ENCODE peak calls at places on chromosomes 13 and 19, in ten cellular contexts. One of them, this sample, is unnamed.

GRCh38 chr19:5972355-5972731 is 5.6 kb downstream of the RANBP3 start:
- DNase-seq in H54: no peak
- DNase-seq in pancreas: no peak
- DNase-seq in adipocyte: no peak
- DNase-seq in endothelial cell: no peak
- DNase-seq in activated T-helper 1 cell treated with anti-CD3 and anti-CD28 coated beads, Interleukin-2, amount 50 U/mL, for 16 hours: no peak
- DNase-seq in endothelial cell of umbilical vein: no peak
- DNase-seq in naive thymus-derived CD4-positive, alpha-beta T cell: no peak
- DNase-seq in T-helper 17 cell: no peak
- DNase-seq in left ventricle myocardium inferior: no peak
- DNase-seq in this sample: no peak

GRCh38 chr13:42973581-42973980 is 18.5 kb downstream of the EPSTI1 start:
- DNase-seq in H54: no peak
- DNase-seq in pancreas: no peak
- DNase-seq in adipocyte: no peak
- DNase-seq in endothelial cell: no peak
- DNase-seq in activated T-helper 1 cell treated with anti-CD3 and anti-CD28 coated beads, Interleukin-2, amount 50 U/mL, for 16 hours: no peak
- DNase-seq in endothelial cell of umbilical vein: no peak
- DNase-seq in naive thymus-derived CD4-positive, alpha-beta T cell: no peak
- DNase-seq in T-helper 17 cell: no peak
- DNase-seq in left ventricle myocardium inferior: no peak
- DNase-seq in this sample: no peak

GRCh38 chr19:2391118-2391725 is 31.2 kb downstream of the TMPRSS9 start:
- DNase-seq in H54: peak
- DNase-seq in pancreas: no peak
- DNase-seq in adipocyte: peak
- DNase-seq in endothelial cell: peak
- DNase-seq in activated T-helper 1 cell treated with anti-CD3 and anti-CD28 coated beads, Interleukin-2, amount 50 U/mL, for 16 hours: peak
- DNase-seq in endothelial cell of umbilical vein: peak
- DNase-seq in naive thymus-derived CD4-positive, alpha-beta T cell: peak
- DNase-seq in T-helper 17 cell: no peak
- DNase-seq in left ventricle myocardium inferior: no peak
- DNase-seq in this sample: no peak

GRCh38 chr19:52028027-52028779 is at the start of gene ZNF614:
- DNase-seq in H54: peak
- DNase-seq in pancreas: peak
- DNase-seq in adipocyte: peak
- DNase-seq in endothelial cell: peak
- DNase-seq in activated T-helper 1 cell treated with anti-CD3 and anti-CD28 coated beads, Interleukin-2, amount 50 U/mL, for 16 hours: peak
- DNase-seq in endothelial cell of umbilical vein: peak
- DNase-seq in naive thymus-derived CD4-positive, alpha-beta T cell: peak
- DNase-seq in T-helper 17 cell: peak
- DNase-seq in left ventricle myocardium inferior: peak
- DNase-seq in this sample: peak

GRCh38 chr13:99277629-99278028 is 19.4 kb upstream of the GPR18 start:
- DNase-seq in H54: no peak
- DNase-seq in pancreas: no peak
- DNase-seq in adipocyte: no peak
- DNase-seq in endothelial cell: no peak
- DNase-seq in activated T-helper 1 cell treated with anti-CD3 and anti-CD28 coated beads, Interleukin-2, amount 50 U/mL, for 16 hours: no peak
- DNase-seq in endothelial cell of umbilical vein: no peak
- DNase-seq in naive thymus-derived CD4-positive, alpha-beta T cell: no peak
- DNase-seq in T-helper 17 cell: no peak
- DNase-seq in left ventricle myocardium inferior: no peak
- DNase-seq in this sample: no peak

GRCh38 chr13:67619346-67619745 is 389.2 kb upstream of the PCDH9 start:
- DNase-seq in H54: no peak
- DNase-seq in pancreas: no peak
- DNase-seq in adipocyte: peak
- DNase-seq in endothelial cell: no peak
- DNase-seq in activated T-helper 1 cell treated with anti-CD3 and anti-CD28 coated beads, Interleukin-2, amount 50 U/mL, for 16 hours: no peak
- DNase-seq in endothelial cell of umbilical vein: no peak
- DNase-seq in naive thymus-derived CD4-positive, alpha-beta T cell: no peak
- DNase-seq in T-helper 17 cell: no peak
- DNase-seq in left ventricle myocardium inferior: no peak
- DNase-seq in this sample: no peak

GRCh38 chr19:29277107-29277506 is 64.2 kb upstream of the UQCRFS1 start:
- DNase-seq in H54: peak
- DNase-seq in pancreas: no peak
- DNase-seq in adipocyte: no peak
- DNase-seq in endothelial cell: no peak
- DNase-seq in activated T-helper 1 cell treated with anti-CD3 and anti-CD28 coated beads, Interleukin-2, amount 50 U/mL, for 16 hours: peak
- DNase-seq in endothelial cell of umbilical vein: no peak
- DNase-seq in naive thymus-derived CD4-positive, alpha-beta T cell: peak
- DNase-seq in T-helper 17 cell: peak
- DNase-seq in left ventricle myocardium inferior: no peak
- DNase-seq in this sample: no peak

GRCh38 chr19:4086336-4086953 is 19.7 kb upstream of the ZBTB7A start:
- DNase-seq in H54: no peak
- DNase-seq in pancreas: no peak
- DNase-seq in adipocyte: no peak
- DNase-seq in endothelial cell: no peak
- DNase-seq in activated T-helper 1 cell treated with anti-CD3 and anti-CD28 coated beads, Interleukin-2, amount 50 U/mL, for 16 hours: no peak
- DNase-seq in endothelial cell of umbilical vein: no peak
- DNase-seq in naive thymus-derived CD4-positive, alpha-beta T cell: no peak
- DNase-seq in T-helper 17 cell: no peak
- DNase-seq in left ventricle myocardium inferior: no peak
- DNase-seq in this sample: no peak

GRCh38 chr13:35165205-35165604 is 223.1 kb downstream of the NBEA start:
- DNase-seq in H54: no peak
- DNase-seq in pancreas: no peak
- DNase-seq in adipocyte: peak
- DNase-seq in endothelial cell: no peak
- DNase-seq in activated T-helper 1 cell treated with anti-CD3 and anti-CD28 coated beads, Interleukin-2, amount 50 U/mL, for 16 hours: no peak
- DNase-seq in endothelial cell of umbilical vein: no peak
- DNase-seq in naive thymus-derived CD4-positive, alpha-beta T cell: no peak
- DNase-seq in T-helper 17 cell: no peak
- DNase-seq in left ventricle myocardium inferior: no peak
- DNase-seq in this sample: no peak

GRCh38 chr13:90534617-90535340 is 812.7 kb upstream of the MIR17HG start:
- DNase-seq in H54: no peak
- DNase-seq in pancreas: no peak
- DNase-seq in adipocyte: no peak
- DNase-seq in endothelial cell: no peak
- DNase-seq in activated T-helper 1 cell treated with anti-CD3 and anti-CD28 coated beads, Interleukin-2, amount 50 U/mL, for 16 hours: no peak
- DNase-seq in endothelial cell of umbilical vein: no peak
- DNase-seq in naive thymus-derived CD4-positive, alpha-beta T cell: no peak
- DNase-seq in T-helper 17 cell: no peak
- DNase-seq in left ventricle myocardium inferior: no peak
- DNase-seq in this sample: no peak

GRCh38 chr13:81106348-81106747 is 765.4 kb upstream of the SPRY2 start:
- DNase-seq in H54: no peak
- DNase-seq in pancreas: no peak
- DNase-seq in adipocyte: no peak
- DNase-seq in endothelial cell: no peak
- DNase-seq in activated T-helper 1 cell treated with anti-CD3 and anti-CD28 coated beads, Interleukin-2, amount 50 U/mL, for 16 hours: no peak
- DNase-seq in endothelial cell of umbilical vein: no peak
- DNase-seq in naive thymus-derived CD4-positive, alpha-beta T cell: no peak
- DNase-seq in T-helper 17 cell: no peak
- DNase-seq in left ventricle myocardium inferior: no peak
- DNase-seq in this sample: no peak

GRCh38 chr13:75120071-75120470 is 361.9 kb downstream of the TBC1D4 start:
- DNase-seq in H54: no peak
- DNase-seq in pancreas: no peak
- DNase-seq in adipocyte: no peak
- DNase-seq in endothelial cell: no peak
- DNase-seq in activated T-helper 1 cell treated with anti-CD3 and anti-CD28 coated beads, Interleukin-2, amount 50 U/mL, for 16 hours: no peak
- DNase-seq in endothelial cell of umbilical vein: no peak
- DNase-seq in naive thymus-derived CD4-positive, alpha-beta T cell: no peak
- DNase-seq in T-helper 17 cell: no peak
- DNase-seq in left ventricle myocardium inferior: no peak
- DNase-seq in this sample: no peak

GRCh38 chr19:35720163-35720524 is 2.3 kb downstream of the KMT2B start:
- DNase-seq in H54: no peak
- DNase-seq in pancreas: no peak
- DNase-seq in adipocyte: no peak
- DNase-seq in endothelial cell: no peak
- DNase-seq in activated T-helper 1 cell treated with anti-CD3 and anti-CD28 coated beads, Interleukin-2, amount 50 U/mL, for 16 hours: no peak
- DNase-seq in endothelial cell of umbilical vein: no peak
- DNase-seq in naive thymus-derived CD4-positive, alpha-beta T cell: no peak
- DNase-seq in T-helper 17 cell: no peak
- DNase-seq in left ventricle myocardium inferior: no peak
- DNase-seq in this sample: no peak

GRCh38 chr13:40064723-40065122 is 409.3 kb downstream of the COG6 start:
- DNase-seq in H54: no peak
- DNase-seq in pancreas: no peak
- DNase-seq in adipocyte: no peak
- DNase-seq in endothelial cell: no peak
- DNase-seq in activated T-helper 1 cell treated with anti-CD3 and anti-CD28 coated beads, Interleukin-2, amount 50 U/mL, for 16 hours: no peak
- DNase-seq in endothelial cell of umbilical vein: peak
- DNase-seq in naive thymus-derived CD4-positive, alpha-beta T cell: no peak
- DNase-seq in T-helper 17 cell: no peak
- DNase-seq in left ventricle myocardium inferior: no peak
- DNase-seq in this sample: no peak

GRCh38 chr19:2648528-2648937 is 54.0 kb downstream of the GNG7 start:
- DNase-seq in H54: peak
- DNase-seq in pancreas: peak
- DNase-seq in adipocyte: peak
- DNase-seq in endothelial cell: peak
- DNase-seq in activated T-helper 1 cell treated with anti-CD3 and anti-CD28 coated beads, Interleukin-2, amount 50 U/mL, for 16 hours: peak
- DNase-seq in endothelial cell of umbilical vein: peak
- DNase-seq in naive thymus-derived CD4-positive, alpha-beta T cell: peak
- DNase-seq in T-helper 17 cell: peak
- DNase-seq in left ventricle myocardium inferior: peak
- DNase-seq in this sample: peak

GRCh38 chr19:15891434-15891833 is 6.4 kb downstream of the CYP4F2 start:
- DNase-seq in H54: no peak
- DNase-seq in pancreas: no peak
- DNase-seq in adipocyte: no peak
- DNase-seq in endothelial cell: no peak
- DNase-seq in activated T-helper 1 cell treated with anti-CD3 and anti-CD28 coated beads, Interleukin-2, amount 50 U/mL, for 16 hours: no peak
- DNase-seq in endothelial cell of umbilical vein: no peak
- DNase-seq in naive thymus-derived CD4-positive, alpha-beta T cell: no peak
- DNase-seq in T-helper 17 cell: no peak
- DNase-seq in left ventricle myocardium inferior: no peak
- DNase-seq in this sample: no peak

GRCh38 chr19:55464669-55465068 is at the start of gene C19orf85:
- DNase-seq in H54: no peak
- DNase-seq in pancreas: no peak
- DNase-seq in adipocyte: no peak
- DNase-seq in endothelial cell: no peak
- DNase-seq in activated T-helper 1 cell treated with anti-CD3 and anti-CD28 coated beads, Interleukin-2, amount 50 U/mL, for 16 hours: no peak
- DNase-seq in endothelial cell of umbilical vein: no peak
- DNase-seq in naive thymus-derived CD4-positive, alpha-beta T cell: no peak
- DNase-seq in T-helper 17 cell: no peak
- DNase-seq in left ventricle myocardium inferior: no peak
- DNase-seq in this sample: no peak

GRCh38 chr13:61410669-61411297 is 4.9 kb downstream of the PCDH20 start:
- DNase-seq in H54: no peak
- DNase-seq in pancreas: no peak
- DNase-seq in adipocyte: peak
- DNase-seq in endothelial cell: no peak
- DNase-seq in activated T-helper 1 cell treated with anti-CD3 and anti-CD28 coated beads, Interleukin-2, amount 50 U/mL, for 16 hours: no peak
- DNase-seq in endothelial cell of umbilical vein: peak
- DNase-seq in naive thymus-derived CD4-positive, alpha-beta T cell: no peak
- DNase-seq in T-helper 17 cell: no peak
- DNase-seq in left ventricle myocardium inferior: no peak
- DNase-seq in this sample: no peak

GRCh38 chr13:108827637-108828036 is 198.2 kb downstream of the MYO16 start:
- DNase-seq in H54: no peak
- DNase-seq in pancreas: no peak
- DNase-seq in adipocyte: no peak
- DNase-seq in endothelial cell: no peak
- DNase-seq in activated T-helper 1 cell treated with anti-CD3 and anti-CD28 coated beads, Interleukin-2, amount 50 U/mL, for 16 hours: no peak
- DNase-seq in endothelial cell of umbilical vein: no peak
- DNase-seq in naive thymus-derived CD4-positive, alpha-beta T cell: no peak
- DNase-seq in T-helper 17 cell: no peak
- DNase-seq in left ventricle myocardium inferior: no peak
- DNase-seq in this sample: no peak

GRCh38 chr13:77374786-77375185 is 47.9 kb upstream of the MYCBP2 start:
- DNase-seq in H54: no peak
- DNase-seq in pancreas: no peak
- DNase-seq in adipocyte: no peak
- DNase-seq in endothelial cell: no peak
- DNase-seq in activated T-helper 1 cell treated with anti-CD3 and anti-CD28 coated beads, Interleukin-2, amount 50 U/mL, for 16 hours: no peak
- DNase-seq in endothelial cell of umbilical vein: no peak
- DNase-seq in naive thymus-derived CD4-positive, alpha-beta T cell: no peak
- DNase-seq in T-helper 17 cell: no peak
- DNase-seq in left ventricle myocardium inferior: no peak
- DNase-seq in this sample: no peak

GRCh38 chr13:114279770-114280169 is 1.6 kb upstream of the UPF3A start:
- DNase-seq in H54: no peak
- DNase-seq in pancreas: no peak
- DNase-seq in adipocyte: no peak
- DNase-seq in endothelial cell: no peak
- DNase-seq in activated T-helper 1 cell treated with anti-CD3 and anti-CD28 coated beads, Interleukin-2, amount 50 U/mL, for 16 hours: no peak
- DNase-seq in endothelial cell of umbilical vein: no peak
- DNase-seq in naive thymus-derived CD4-positive, alpha-beta T cell: no peak
- DNase-seq in T-helper 17 cell: no peak
- DNase-seq in left ventricle myocardium inferior: no peak
- DNase-seq in this sample: no peak

GRCh38 chr13:99265162-99265822 is 7.1 kb upstream of the GPR18 start:
- DNase-seq in H54: no peak
- DNase-seq in pancreas: no peak
- DNase-seq in adipocyte: no peak
- DNase-seq in endothelial cell: no peak
- DNase-seq in activated T-helper 1 cell treated with anti-CD3 and anti-CD28 coated beads, Interleukin-2, amount 50 U/mL, for 16 hours: no peak
- DNase-seq in endothelial cell of umbilical vein: no peak
- DNase-seq in naive thymus-derived CD4-positive, alpha-beta T cell: no peak
- DNase-seq in T-helper 17 cell: no peak
- DNase-seq in left ventricle myocardium inferior: no peak
- DNase-seq in this sample: no peak

GRCh38 chr19:12464769-12465725 is 19.6 kb downstream of the ZNF709 start:
- DNase-seq in H54: no peak
- DNase-seq in pancreas: no peak
- DNase-seq in adipocyte: no peak
- DNase-seq in endothelial cell: no peak
- DNase-seq in activated T-helper 1 cell treated with anti-CD3 and anti-CD28 coated beads, Interleukin-2, amount 50 U/mL, for 16 hours: no peak
- DNase-seq in endothelial cell of umbilical vein: no peak
- DNase-seq in naive thymus-derived CD4-positive, alpha-beta T cell: no peak
- DNase-seq in T-helper 17 cell: no peak
- DNase-seq in left ventricle myocardium inferior: no peak
- DNase-seq in this sample: no peak

GRCh38 chr19:51258761-51259160 is 7.9 kb downstream of the SIGLECL1 start:
- DNase-seq in H54: no peak
- DNase-seq in pancreas: no peak
- DNase-seq in adipocyte: no peak
- DNase-seq in endothelial cell: no peak
- DNase-seq in activated T-helper 1 cell treated with anti-CD3 and anti-CD28 coated beads, Interleukin-2, amount 50 U/mL, for 16 hours: no peak
- DNase-seq in endothelial cell of umbilical vein: no peak
- DNase-seq in naive thymus-derived CD4-positive, alpha-beta T cell: no peak
- DNase-seq in T-helper 17 cell: no peak
- DNase-seq in left ventricle myocardium inferior: no peak
- DNase-seq in this sample: no peak

GRCh38 chr13:41931337-41931736 is 29.6 kb downstream of the VWA8 start:
- DNase-seq in H54: no peak
- DNase-seq in pancreas: no peak
- DNase-seq in adipocyte: peak
- DNase-seq in endothelial cell: no peak
- DNase-seq in activated T-helper 1 cell treated with anti-CD3 and anti-CD28 coated beads, Interleukin-2, amount 50 U/mL, for 16 hours: no peak
- DNase-seq in endothelial cell of umbilical vein: no peak
- DNase-seq in naive thymus-derived CD4-positive, alpha-beta T cell: no peak
- DNase-seq in T-helper 17 cell: no peak
- DNase-seq in left ventricle myocardium inferior: no peak
- DNase-seq in this sample: no peak

GRCh38 chr19:37817180-37817911 is 38.0 kb upstream of the ZNF573 start:
- DNase-seq in H54: no peak
- DNase-seq in pancreas: peak
- DNase-seq in adipocyte: peak
- DNase-seq in endothelial cell: no peak
- DNase-seq in activated T-helper 1 cell treated with anti-CD3 and anti-CD28 coated beads, Interleukin-2, amount 50 U/mL, for 16 hours: peak
- DNase-seq in endothelial cell of umbilical vein: peak
- DNase-seq in naive thymus-derived CD4-positive, alpha-beta T cell: no peak
- DNase-seq in T-helper 17 cell: peak
- DNase-seq in left ventricle myocardium inferior: peak
- DNase-seq in this sample: no peak

This sample was measured in GM18507.